ENCODE peak calls at places on chromosome 13, in ten cellular contexts. R, K, V, Q, A, W, H, L, N and M are unnamed samples.

GRCh38 chr13:109720758-109721184 is 65.6 kb downstream of the IRS2 start:
- DNase-seq in R (no peak), V (no peak), Q (no peak), W (no peak), H (no peak), N (no peak), K (no peak), A (no peak), L (no peak), M (no peak)

GRCh38 chr13:50864492-50864891 is 21.0 kb upstream of the DLEU7 start:
- DNase-seq in H (no peak), V (no peak), R (no peak), N (no peak), L (no peak), Q (no peak), W (no peak), A (no peak), K (no peak), M (no peak)

GRCh38 chr13:93249259-93249917 is 22.8 kb downstream of the GPC6 start:
- DNase-seq in R (no peak), W (peak; percentile 88), N (peak; percentile 93), V (no peak), Q (no peak), H (no peak), K (no peak), A (no peak), L (no peak), M (peak; percentile 28)

GRCh38 chr13:50158385-50159165 is 143.3 kb downstream of the KCNRG start:
- DNase-seq in R (no peak), L (no peak), Q (no peak), W (no peak), N (no peak), K (no peak), V (no peak), H (no peak), A (no peak), M (no peak)

GRCh38 chr13:85543144-85543543 is 256.1 kb downstream of the SLITRK6 start:
- DNase-seq in N (peak; percentile 44), L (no peak), W (no peak), V (no peak), Q (no peak), K (no peak), R (no peak), A (no peak), H (no peak), M (no peak)

GRCh38 chr13:110265341-110265681 is 41.6 kb downstream of the COL4A1 start:
- DNase-seq in H (no peak), A (no peak), N (no peak), R (no peak), L (no peak), V (no peak), W (no peak), K (no peak), Q (no peak), M (no peak)

GRCh38 chr13:52950436-52950960 is 78.1 kb upstream of the OLFM4 start:
- DNase-seq in N (no peak), H (no peak), L (no peak), V (no peak), A (no peak), W (no peak), K (no peak), Q (no peak), R (no peak), M (no peak)

GRCh38 chr13:100497394-100497793 is 91.2 kb downstream of the GGACT start:
- DNase-seq in N (peak; percentile 90), H (no peak), Q (no peak), K (no peak), A (no peak), R (no peak), L (no peak), V (no peak), W (peak; percentile 44), M (peak; percentile 86)

GRCh38 chr13:48542581-48543341 is 9.9 kb upstream of the RCBTB2 start:
- DNase-seq in A (no peak), H (no peak), N (peak; percentile 52), K (peak; percentile 59), V (peak; percentile 25), Q (no peak), L (no peak), R (peak; percentile 79), W (peak; percentile 22), M (no peak)

GRCh38 chr13:79481685-79482052 is 714 bp downstream of the NDFIP2 start:
- DNase-seq in V (peak; percentile 24), R (no peak), N (no peak), L (no peak), H (no peak), Q (no peak), A (peak; percentile 54), K (no peak), W (peak; percentile 32), M (no peak)

GRCh38 chr13:54185785-54186184 is 1157.2 kb downstream of the OLFM4 start:
- DNase-seq in W (no peak), V (peak; percentile 72), N (no peak), L (no peak), R (no peak), Q (no peak), K (no peak), A (no peak), H (no peak), M (no peak)

GRCh38 chr13:42148538-42148937 is 100.1 kb downstream of the DGKH start:
- DNase-seq in A (no peak), Q (no peak), V (no peak), L (no peak), H (no peak), N (no peak), R (no peak), K (no peak), W (no peak), M (no peak)

GRCh38 chr13:21074601-21075302 is 13.4 kb upstream of the LATS2 start:
- DNase-seq in A (no peak), H (no peak), K (no peak), N (no peak), W (peak; percentile 67), V (no peak), Q (no peak), R (no peak), L (peak; percentile 22), M (no peak)

GRCh38 chr13:21075303-21076264 is 14.2 kb upstream of the LATS2 start:
- DNase-seq in R (no peak), W (peak; percentile 48), L (peak; percentile 3), K (peak; percentile 72), A (peak; percentile 51), N (no peak), V (peak; percentile 75), H (no peak), Q (no peak), M (no peak)

GRCh38 chr13:21078501-21078900 is 17.1 kb upstream of the LATS2 start:
- DNase-seq in V (no peak), R (no peak), Q (no peak), H (no peak), K (no peak), L (no peak), A (no peak), W (peak; percentile 23), N (no peak), M (no peak)

GRCh38 chr13:21077360-21078353 is 16.3 kb upstream of the LATS2 start:
- DNase-seq in R (no peak), K (no peak), Q (no peak), N (no peak), V (no peak), H (no peak), W (no peak), L (no peak), A (no peak), M (no peak)

DNA sequence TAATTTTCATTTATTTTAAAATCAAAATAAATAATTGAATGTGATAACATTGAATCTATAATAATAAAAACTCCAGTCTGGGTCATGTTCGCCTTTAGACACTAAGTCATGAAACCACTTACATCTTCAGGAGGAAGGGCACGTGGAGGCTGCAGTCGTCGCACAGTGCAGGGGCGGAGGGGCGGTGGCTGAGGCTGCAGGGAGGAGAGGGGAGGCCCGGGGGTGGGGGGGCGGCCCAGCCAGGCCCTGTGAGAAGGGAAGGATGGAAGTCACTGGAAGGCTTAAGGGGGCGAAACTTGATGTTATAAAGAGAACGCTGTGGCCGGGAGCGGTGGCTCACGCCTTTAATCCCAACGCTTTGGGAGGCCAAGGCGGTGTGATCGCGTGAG is 14.9 kb upstream of the LATS2 start:
- DNase-seq in L (no peak), K (no peak), N (no peak), A (no peak), V (peak; percentile 24), R (no peak), Q (no peak), W (no peak), H (no peak), M (no peak)
- H3K4me3 ChIP-seq in L (no peak overlapping the region), K (no peak overlapping the region), N (no peak overlapping the region), A (no peak overlapping the region), V (no peak overlapping the region), R (peak overlapping the region; percentile 68), Q (no peak overlapping the region), W (no peak overlapping the region), H (no peak overlapping the region), M (peak overlapping the region; percentile 15)

DNA sequence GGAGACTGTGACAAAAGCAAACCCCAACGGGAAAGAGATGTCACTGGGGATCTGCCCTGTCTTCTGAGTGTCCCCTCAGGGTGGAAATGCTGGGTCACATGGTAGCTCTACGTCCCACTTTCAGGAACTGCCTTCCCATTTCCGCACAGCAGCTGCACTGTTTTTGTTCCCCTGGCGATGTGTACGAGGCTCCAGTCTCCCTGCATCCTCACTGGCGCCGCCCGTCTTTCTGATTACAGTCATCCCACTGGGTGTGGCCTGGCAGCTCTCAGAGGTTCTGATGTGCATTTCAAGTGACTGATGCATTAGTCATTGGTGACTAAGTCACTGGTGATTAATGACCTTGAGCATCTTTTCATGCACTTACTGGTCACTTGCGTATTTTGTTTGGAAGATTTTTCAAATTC is 21.2 kb downstream of the PCID2 start:
- DNase-seq in L (no peak), W (peak; percentile 100), R (peak; percentile 74), Q (peak; percentile 96), A (peak; percentile 82), N (peak; percentile 99), V (peak; percentile 60), K (no peak), H (peak; percentile 91), M (peak; percentile 98)
- H3K4me3 ChIP-seq in L (no peak overlapping the region), W (peak overlapping the region; percentile 47), R (no peak overlapping the region), Q (peak overlapping the region; percentile 1), A (no peak overlapping the region), N (no peak overlapping the region), V (no peak overlapping the region), K (no peak overlapping the region), H (peak overlapping the region; percentile 53), M (no peak overlapping the region)

DNA sequence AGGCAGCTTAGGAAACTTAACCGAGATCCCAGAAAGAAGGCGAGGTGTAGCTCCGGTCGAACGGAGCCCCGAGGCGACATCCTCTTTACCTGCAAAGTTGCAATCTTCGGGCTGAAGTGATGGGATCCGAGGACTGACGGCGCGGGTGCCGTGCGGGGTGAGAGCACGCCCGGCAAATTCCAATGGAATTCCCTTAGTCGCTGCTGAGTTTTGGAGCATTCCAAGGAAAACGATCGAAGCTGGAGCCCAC is 141 bp downstream of the TRPC4 start:
- DNase-seq in R (no peak), L (no peak), K (peak; percentile 58), A (no peak), Q (no peak), H (no peak), W (no peak), N (peak; percentile 49), V (no peak), M (no peak)
- H3K4me3 ChIP-seq in R (peak overlapping the region; percentile 31), L (no peak overlapping the region), K (peak overlapping the region; percentile 44), A (no peak overlapping the region), Q (peak overlapping the region; percentile 86), H (peak overlapping the region; percentile 53), W (peak overlapping the region; percentile 90), N (peak overlapping the region; percentile 77), V (peak overlapping the region; percentile 39), M (peak overlapping the region; percentile 90)

GRCh38 chr13:39788097-39788496 is 132.6 kb downstream of the COG6 start:
- DNase-seq in R (no peak), L (no peak), Q (no peak), K (no peak), V (no peak), N (no peak), H (no peak), W (no peak), A (no peak), M (no peak)
- H3K4me3 ChIP-seq in R (no peak overlapping the region), L (no peak overlapping the region), Q (no peak overlapping the region), K (no peak overlapping the region), V (no peak overlapping the region), N (no peak overlapping the region), H (no peak overlapping the region), W (no peak overlapping the region), A (no peak overlapping the region), M (no peak overlapping the region)